ENCODE peak calls at places on chromosome 3, in ten cellular contexts. One of them, this sample, is unnamed.

GRCh38 chr3:157916672-157917071 is 189.5 kb downstream of the SHOX2 start:
- DNase-seq in globus pallidus: no peak
- DNase-seq in CD8-positive, alpha-beta T cell: no peak
- DNase-seq in 8988T: no peak
- DNase-seq in stimulated activated CD8-positive, alpha-beta memory T cell treated with anti-CD3 and anti-CD28 coated beads, Interleukin-12 subunit alpha, Interleukin-12 subunit beta, amount 100 ng/mL, for 1 hour: no peak
- DNase-seq in endothelial cell: no peak
- DNase-seq in nephron progenitor cell: no peak
- DNase-seq in germinal center: no peak
- DNase-seq in effector memory CD4-positive, alpha-beta T cell: no peak
- DNase-seq in cardiac muscle cell: no peak
- DNase-seq in this sample: no peak

GRCh38 chr3:70631716-70632307 is 319.4 kb upstream of the MDFIC2 start:
- DNase-seq in globus pallidus: no peak
- DNase-seq in CD8-positive, alpha-beta T cell: no peak
- DNase-seq in 8988T: no peak
- DNase-seq in stimulated activated CD8-positive, alpha-beta memory T cell treated with anti-CD3 and anti-CD28 coated beads, Interleukin-12 subunit alpha, Interleukin-12 subunit beta, amount 100 ng/mL, for 1 hour: no peak
- DNase-seq in endothelial cell: no peak
- DNase-seq in nephron progenitor cell: no peak
- DNase-seq in germinal center: no peak
- DNase-seq in effector memory CD4-positive, alpha-beta T cell: no peak
- DNase-seq in cardiac muscle cell: no peak
- DNase-seq in this sample: no peak

GRCh38 chr3:150790621-150791020 is 27.7 kb upstream of the SIAH2 start:
- DNase-seq in globus pallidus: no peak
- DNase-seq in CD8-positive, alpha-beta T cell: no peak
- DNase-seq in 8988T: no peak
- DNase-seq in stimulated activated CD8-positive, alpha-beta memory T cell treated with anti-CD3 and anti-CD28 coated beads, Interleukin-12 subunit alpha, Interleukin-12 subunit beta, amount 100 ng/mL, for 1 hour: no peak
- DNase-seq in endothelial cell: no peak
- DNase-seq in nephron progenitor cell: no peak
- DNase-seq in germinal center: no peak
- DNase-seq in effector memory CD4-positive, alpha-beta T cell: no peak
- DNase-seq in cardiac muscle cell: peak
- DNase-seq in this sample: no peak

GRCh38 chr3:184651945-184652344 is 59.9 kb downstream of the MAGEF1 start:
- DNase-seq in globus pallidus: no peak
- DNase-seq in CD8-positive, alpha-beta T cell: no peak
- DNase-seq in 8988T: no peak
- DNase-seq in stimulated activated CD8-positive, alpha-beta memory T cell treated with anti-CD3 and anti-CD28 coated beads, Interleukin-12 subunit alpha, Interleukin-12 subunit beta, amount 100 ng/mL, for 1 hour: no peak
- DNase-seq in endothelial cell: no peak
- DNase-seq in nephron progenitor cell: no peak
- DNase-seq in germinal center: no peak
- DNase-seq in effector memory CD4-positive, alpha-beta T cell: no peak
- DNase-seq in cardiac muscle cell: no peak
- DNase-seq in this sample: no peak

GRCh38 chr3:30501526-30501925 is 104.9 kb upstream of the TGFBR2 start:
- DNase-seq in globus pallidus: no peak
- DNase-seq in CD8-positive, alpha-beta T cell: no peak
- DNase-seq in 8988T: no peak
- DNase-seq in stimulated activated CD8-positive, alpha-beta memory T cell treated with anti-CD3 and anti-CD28 coated beads, Interleukin-12 subunit alpha, Interleukin-12 subunit beta, amount 100 ng/mL, for 1 hour: no peak
- DNase-seq in endothelial cell: no peak
- DNase-seq in nephron progenitor cell: no peak
- DNase-seq in germinal center: no peak
- DNase-seq in effector memory CD4-positive, alpha-beta T cell: no peak
- DNase-seq in cardiac muscle cell: no peak
- DNase-seq in this sample: no peak

GRCh38 chr3:195596648-195597628 is 13.2 kb upstream of the APOD start:
- DNase-seq in globus pallidus: no peak
- DNase-seq in CD8-positive, alpha-beta T cell: no peak
- DNase-seq in 8988T: no peak
- DNase-seq in stimulated activated CD8-positive, alpha-beta memory T cell treated with anti-CD3 and anti-CD28 coated beads, Interleukin-12 subunit alpha, Interleukin-12 subunit beta, amount 100 ng/mL, for 1 hour: no peak
- DNase-seq in endothelial cell: no peak
- DNase-seq in nephron progenitor cell: no peak
- DNase-seq in germinal center: no peak
- DNase-seq in effector memory CD4-positive, alpha-beta T cell: no peak
- DNase-seq in cardiac muscle cell: peak
- DNase-seq in this sample: no peak

GRCh38 chr3:52827866-52828376 is 2.6 kb downstream of the ITIH4 start:
- DNase-seq in globus pallidus: no peak
- DNase-seq in CD8-positive, alpha-beta T cell: no peak
- DNase-seq in 8988T: no peak
- DNase-seq in stimulated activated CD8-positive, alpha-beta memory T cell treated with anti-CD3 and anti-CD28 coated beads, Interleukin-12 subunit alpha, Interleukin-12 subunit beta, amount 100 ng/mL, for 1 hour: no peak
- DNase-seq in endothelial cell: peak
- DNase-seq in nephron progenitor cell: no peak
- DNase-seq in germinal center: no peak
- DNase-seq in effector memory CD4-positive, alpha-beta T cell: no peak
- DNase-seq in cardiac muscle cell: no peak
- DNase-seq in this sample: no peak

GRCh38 chr3:28122227-28122626 is 119.2 kb upstream of the CMC1 start:
- DNase-seq in globus pallidus: no peak
- DNase-seq in CD8-positive, alpha-beta T cell: no peak
- DNase-seq in 8988T: no peak
- DNase-seq in stimulated activated CD8-positive, alpha-beta memory T cell treated with anti-CD3 and anti-CD28 coated beads, Interleukin-12 subunit alpha, Interleukin-12 subunit beta, amount 100 ng/mL, for 1 hour: no peak
- DNase-seq in endothelial cell: no peak
- DNase-seq in nephron progenitor cell: no peak
- DNase-seq in germinal center: no peak
- DNase-seq in effector memory CD4-positive, alpha-beta T cell: no peak
- DNase-seq in cardiac muscle cell: peak
- DNase-seq in this sample: no peak

GRCh38 chr3:85298032-85298431 is 339.2 kb downstream of the CADM2 start:
- DNase-seq in globus pallidus: no peak
- DNase-seq in CD8-positive, alpha-beta T cell: no peak
- DNase-seq in 8988T: no peak
- DNase-seq in stimulated activated CD8-positive, alpha-beta memory T cell treated with anti-CD3 and anti-CD28 coated beads, Interleukin-12 subunit alpha, Interleukin-12 subunit beta, amount 100 ng/mL, for 1 hour: no peak
- DNase-seq in endothelial cell: no peak
- DNase-seq in nephron progenitor cell: no peak
- DNase-seq in germinal center: no peak
- DNase-seq in effector memory CD4-positive, alpha-beta T cell: no peak
- DNase-seq in cardiac muscle cell: no peak
- DNase-seq in this sample: no peak

GRCh38 chr3:151499198-151499597 is 38.3 kb upstream of the IGSF10 start:
- DNase-seq in globus pallidus: no peak
- DNase-seq in CD8-positive, alpha-beta T cell: no peak
- DNase-seq in 8988T: no peak
- DNase-seq in stimulated activated CD8-positive, alpha-beta memory T cell treated with anti-CD3 and anti-CD28 coated beads, Interleukin-12 subunit alpha, Interleukin-12 subunit beta, amount 100 ng/mL, for 1 hour: no peak
- DNase-seq in endothelial cell: no peak
- DNase-seq in nephron progenitor cell: no peak
- DNase-seq in germinal center: no peak
- DNase-seq in effector memory CD4-positive, alpha-beta T cell: no peak
- DNase-seq in cardiac muscle cell: no peak
- DNase-seq in this sample: no peak

GRCh38 chr3:120428904-120429303 is 21.9 kb downstream of the FSTL1 start:
- DNase-seq in globus pallidus: no peak
- DNase-seq in CD8-positive, alpha-beta T cell: no peak
- DNase-seq in 8988T: no peak
- DNase-seq in stimulated activated CD8-positive, alpha-beta memory T cell treated with anti-CD3 and anti-CD28 coated beads, Interleukin-12 subunit alpha, Interleukin-12 subunit beta, amount 100 ng/mL, for 1 hour: no peak
- DNase-seq in endothelial cell: no peak
- DNase-seq in nephron progenitor cell: no peak
- DNase-seq in germinal center: no peak
- DNase-seq in effector memory CD4-positive, alpha-beta T cell: no peak
- DNase-seq in cardiac muscle cell: no peak
- DNase-seq in this sample: no peak

GRCh38 chr3:158097141-158097540 is 9.1 kb downstream of the SHOX2 start:
- DNase-seq in globus pallidus: no peak
- DNase-seq in CD8-positive, alpha-beta T cell: no peak
- DNase-seq in 8988T: no peak
- DNase-seq in stimulated activated CD8-positive, alpha-beta memory T cell treated with anti-CD3 and anti-CD28 coated beads, Interleukin-12 subunit alpha, Interleukin-12 subunit beta, amount 100 ng/mL, for 1 hour: no peak
- DNase-seq in endothelial cell: no peak
- DNase-seq in nephron progenitor cell: no peak
- DNase-seq in germinal center: no peak
- DNase-seq in effector memory CD4-positive, alpha-beta T cell: no peak
- DNase-seq in cardiac muscle cell: no peak
- DNase-seq in this sample: no peak

GRCh38 chr3:101077361-101078011 is 84.3 kb upstream of the ABI3BP start:
- DNase-seq in globus pallidus: peak
- DNase-seq in CD8-positive, alpha-beta T cell: no peak
- DNase-seq in 8988T: no peak
- DNase-seq in stimulated activated CD8-positive, alpha-beta memory T cell treated with anti-CD3 and anti-CD28 coated beads, Interleukin-12 subunit alpha, Interleukin-12 subunit beta, amount 100 ng/mL, for 1 hour: no peak
- DNase-seq in endothelial cell: no peak
- DNase-seq in nephron progenitor cell: no peak
- DNase-seq in germinal center: no peak
- DNase-seq in effector memory CD4-positive, alpha-beta T cell: no peak
- DNase-seq in cardiac muscle cell: peak
- DNase-seq in this sample: no peak

GRCh38 chr3:5220667-5221431 is 33.3 kb downstream of the EDEM1 start:
- DNase-seq in globus pallidus: no peak
- DNase-seq in CD8-positive, alpha-beta T cell: no peak
- DNase-seq in 8988T: no peak
- DNase-seq in stimulated activated CD8-positive, alpha-beta memory T cell treated with anti-CD3 and anti-CD28 coated beads, Interleukin-12 subunit alpha, Interleukin-12 subunit beta, amount 100 ng/mL, for 1 hour: no peak
- DNase-seq in endothelial cell: no peak
- DNase-seq in nephron progenitor cell: no peak
- DNase-seq in germinal center: no peak
- DNase-seq in effector memory CD4-positive, alpha-beta T cell: no peak
- DNase-seq in cardiac muscle cell: no peak
- DNase-seq in this sample: no peak

GRCh38 chr3:25557641-25558040 is 107.1 kb downstream of the TOP2B start:
- DNase-seq in globus pallidus: no peak
- DNase-seq in CD8-positive, alpha-beta T cell: no peak
- DNase-seq in 8988T: no peak
- DNase-seq in stimulated activated CD8-positive, alpha-beta memory T cell treated with anti-CD3 and anti-CD28 coated beads, Interleukin-12 subunit alpha, Interleukin-12 subunit beta, amount 100 ng/mL, for 1 hour: no peak
- DNase-seq in endothelial cell: no peak
- DNase-seq in nephron progenitor cell: no peak
- DNase-seq in germinal center: no peak
- DNase-seq in effector memory CD4-positive, alpha-beta T cell: no peak
- DNase-seq in cardiac muscle cell: peak
- DNase-seq in this sample: no peak

GRCh38 chr3:126798521-126798920 is 94.5 kb downstream of the CHCHD6 start:
- DNase-seq in globus pallidus: no peak
- DNase-seq in CD8-positive, alpha-beta T cell: no peak
- DNase-seq in 8988T: no peak
- DNase-seq in stimulated activated CD8-positive, alpha-beta memory T cell treated with anti-CD3 and anti-CD28 coated beads, Interleukin-12 subunit alpha, Interleukin-12 subunit beta, amount 100 ng/mL, for 1 hour: no peak
- DNase-seq in endothelial cell: no peak
- DNase-seq in nephron progenitor cell: no peak
- DNase-seq in germinal center: no peak
- DNase-seq in effector memory CD4-positive, alpha-beta T cell: no peak
- DNase-seq in cardiac muscle cell: no peak
- DNase-seq in this sample: no peak

GRCh38 chr3:182568756-182569155 is 224.5 kb upstream of the ATP11B start:
- DNase-seq in globus pallidus: no peak
- DNase-seq in CD8-positive, alpha-beta T cell: no peak
- DNase-seq in 8988T: no peak
- DNase-seq in stimulated activated CD8-positive, alpha-beta memory T cell treated with anti-CD3 and anti-CD28 coated beads, Interleukin-12 subunit alpha, Interleukin-12 subunit beta, amount 100 ng/mL, for 1 hour: no peak
- DNase-seq in endothelial cell: no peak
- DNase-seq in nephron progenitor cell: no peak
- DNase-seq in germinal center: no peak
- DNase-seq in effector memory CD4-positive, alpha-beta T cell: no peak
- DNase-seq in cardiac muscle cell: no peak
- DNase-seq in this sample: no peak

GRCh38 chr3:55801068-55801467 is 314.0 kb upstream of the WNT5A start:
- DNase-seq in globus pallidus: no peak
- DNase-seq in CD8-positive, alpha-beta T cell: no peak
- DNase-seq in 8988T: no peak
- DNase-seq in stimulated activated CD8-positive, alpha-beta memory T cell treated with anti-CD3 and anti-CD28 coated beads, Interleukin-12 subunit alpha, Interleukin-12 subunit beta, amount 100 ng/mL, for 1 hour: no peak
- DNase-seq in endothelial cell: no peak
- DNase-seq in nephron progenitor cell: no peak
- DNase-seq in germinal center: no peak
- DNase-seq in effector memory CD4-positive, alpha-beta T cell: no peak
- DNase-seq in cardiac muscle cell: no peak
- DNase-seq in this sample: no peak

GRCh38 chr3:112646623-112647022 is 5.7 kb upstream of the CCDC80 start:
- DNase-seq in globus pallidus: no peak
- DNase-seq in CD8-positive, alpha-beta T cell: no peak
- DNase-seq in 8988T: no peak
- DNase-seq in stimulated activated CD8-positive, alpha-beta memory T cell treated with anti-CD3 and anti-CD28 coated beads, Interleukin-12 subunit alpha, Interleukin-12 subunit beta, amount 100 ng/mL, for 1 hour: no peak
- DNase-seq in endothelial cell: no peak
- DNase-seq in nephron progenitor cell: no peak
- DNase-seq in germinal center: no peak
- DNase-seq in effector memory CD4-positive, alpha-beta T cell: no peak
- DNase-seq in cardiac muscle cell: no peak
- DNase-seq in this sample: no peak

GRCh38 chr3:146180376-146180775 is 19.4 kb upstream of the PLOD2 start:
- DNase-seq in globus pallidus: no peak
- DNase-seq in CD8-positive, alpha-beta T cell: no peak
- DNase-seq in 8988T: no peak
- DNase-seq in stimulated activated CD8-positive, alpha-beta memory T cell treated with anti-CD3 and anti-CD28 coated beads, Interleukin-12 subunit alpha, Interleukin-12 subunit beta, amount 100 ng/mL, for 1 hour: no peak
- DNase-seq in endothelial cell: no peak
- DNase-seq in nephron progenitor cell: no peak
- DNase-seq in germinal center: no peak
- DNase-seq in effector memory CD4-positive, alpha-beta T cell: no peak
- DNase-seq in cardiac muscle cell: no peak
- DNase-seq in this sample: no peak

GRCh38 chr3:52190294-52190841 is 7.6 kb upstream of the ALAS1 start:
- DNase-seq in globus pallidus: peak
- DNase-seq in CD8-positive, alpha-beta T cell: no peak
- DNase-seq in 8988T: no peak
- DNase-seq in stimulated activated CD8-positive, alpha-beta memory T cell treated with anti-CD3 and anti-CD28 coated beads, Interleukin-12 subunit alpha, Interleukin-12 subunit beta, amount 100 ng/mL, for 1 hour: no peak
- DNase-seq in endothelial cell: no peak
- DNase-seq in nephron progenitor cell: no peak
- DNase-seq in germinal center: no peak
- DNase-seq in effector memory CD4-positive, alpha-beta T cell: no peak
- DNase-seq in cardiac muscle cell: peak
- DNase-seq in this sample: no peak

GRCh38 chr3:153072382-153072781 is 89.6 kb upstream of the RAP2B start:
- DNase-seq in globus pallidus: no peak
- DNase-seq in CD8-positive, alpha-beta T cell: no peak
- DNase-seq in 8988T: no peak
- DNase-seq in stimulated activated CD8-positive, alpha-beta memory T cell treated with anti-CD3 and anti-CD28 coated beads, Interleukin-12 subunit alpha, Interleukin-12 subunit beta, amount 100 ng/mL, for 1 hour: no peak
- DNase-seq in endothelial cell: no peak
- DNase-seq in nephron progenitor cell: no peak
- DNase-seq in germinal center: no peak
- DNase-seq in effector memory CD4-positive, alpha-beta T cell: no peak
- DNase-seq in cardiac muscle cell: no peak
- DNase-seq in this sample: no peak

GRCh38 chr3:53005854-53006513 is 39.9 kb downstream of the SFMBT1 start:
- DNase-seq in globus pallidus: no peak
- DNase-seq in CD8-positive, alpha-beta T cell: no peak
- DNase-seq in 8988T: no peak
- DNase-seq in stimulated activated CD8-positive, alpha-beta memory T cell treated with anti-CD3 and anti-CD28 coated beads, Interleukin-12 subunit alpha, Interleukin-12 subunit beta, amount 100 ng/mL, for 1 hour: no peak
- DNase-seq in endothelial cell: no peak
- DNase-seq in nephron progenitor cell: no peak
- DNase-seq in germinal center: no peak
- DNase-seq in effector memory CD4-positive, alpha-beta T cell: no peak
- DNase-seq in cardiac muscle cell: no peak
- DNase-seq in this sample: no peak

GRCh38 chr3:70740872-70741271 is 428.4 kb upstream of the MDFIC2 start:
- DNase-seq in globus pallidus: no peak
- DNase-seq in CD8-positive, alpha-beta T cell: no peak
- DNase-seq in 8988T: no peak
- DNase-seq in stimulated activated CD8-positive, alpha-beta memory T cell treated with anti-CD3 and anti-CD28 coated beads, Interleukin-12 subunit alpha, Interleukin-12 subunit beta, amount 100 ng/mL, for 1 hour: no peak
- DNase-seq in endothelial cell: no peak
- DNase-seq in nephron progenitor cell: no peak
- DNase-seq in germinal center: no peak
- DNase-seq in effector memory CD4-positive, alpha-beta T cell: no peak
- DNase-seq in cardiac muscle cell: no peak
- DNase-seq in this sample: no peak

GRCh38 chr3:113804701-113805100 is 33.9 kb upstream of the GRAMD1C start:
- DNase-seq in globus pallidus: no peak
- DNase-seq in CD8-positive, alpha-beta T cell: no peak
- DNase-seq in 8988T: no peak
- DNase-seq in stimulated activated CD8-positive, alpha-beta memory T cell treated with anti-CD3 and anti-CD28 coated beads, Interleukin-12 subunit alpha, Interleukin-12 subunit beta, amount 100 ng/mL, for 1 hour: no peak
- DNase-seq in endothelial cell: no peak
- DNase-seq in nephron progenitor cell: no peak
- DNase-seq in germinal center: no peak
- DNase-seq in effector memory CD4-positive, alpha-beta T cell: no peak
- DNase-seq in cardiac muscle cell: no peak
- DNase-seq in this sample: no peak

GRCh38 chr3:3191675-3192480 is 12.4 kb upstream of the CRBN start:
- DNase-seq in globus pallidus: no peak
- DNase-seq in CD8-positive, alpha-beta T cell: peak
- DNase-seq in 8988T: no peak
- DNase-seq in stimulated activated CD8-positive, alpha-beta memory T cell treated with anti-CD3 and anti-CD28 coated beads, Interleukin-12 subunit alpha, Interleukin-12 subunit beta, amount 100 ng/mL, for 1 hour: no peak
- DNase-seq in endothelial cell: no peak
- DNase-seq in nephron progenitor cell: no peak
- DNase-seq in germinal center: no peak
- DNase-seq in effector memory CD4-positive, alpha-beta T cell: no peak
- DNase-seq in cardiac muscle cell: peak
- DNase-seq in this sample: no peak

GRCh38 chr3:196650740-196651311 is 11.3 kb downstream of the NRROS start:
- DNase-seq in globus pallidus: no peak
- DNase-seq in CD8-positive, alpha-beta T cell: no peak
- DNase-seq in 8988T: peak
- DNase-seq in stimulated activated CD8-positive, alpha-beta memory T cell treated with anti-CD3 and anti-CD28 coated beads, Interleukin-12 subunit alpha, Interleukin-12 subunit beta, amount 100 ng/mL, for 1 hour: no peak
- DNase-seq in endothelial cell: no peak
- DNase-seq in nephron progenitor cell: no peak
- DNase-seq in germinal center: no peak
- DNase-seq in effector memory CD4-positive, alpha-beta T cell: no peak
- DNase-seq in cardiac muscle cell: peak
- DNase-seq in this sample: peak

GRCh38 chr3:183991403-183991802 is 26.3 kb downstream of the ABCC5 start:
- DNase-seq in globus pallidus: no peak
- DNase-seq in CD8-positive, alpha-beta T cell: no peak
- DNase-seq in 8988T: no peak
- DNase-seq in stimulated activated CD8-positive, alpha-beta memory T cell treated with anti-CD3 and anti-CD28 coated beads, Interleukin-12 subunit alpha, Interleukin-12 subunit beta, amount 100 ng/mL, for 1 hour: no peak
- DNase-seq in endothelial cell: no peak
- DNase-seq in nephron progenitor cell: no peak
- DNase-seq in germinal center: no peak
- DNase-seq in effector memory CD4-positive, alpha-beta T cell: no peak
- DNase-seq in cardiac muscle cell: no peak
- DNase-seq in this sample: no peak

This sample was measured in AG08396.